ENCODE peak calls at places on chromosomes 12 and 14, in ten cellular contexts. J is mucosa of descending colon, V is neural crest cell, K is G401, U is HTR-8/SVneo, S is T-helper 2 cell, Z is astrocyte of the hippocampus, L is right atrium auricular region, E is HCEC 1CT, D is NCI-H69. H is an unnamed sample.

GRCh38 chr12:2335517-2335916 is 282.7 kb downstream of the CACNA1C start:
- DNase-seq in K (no peak), L (no peak), E (peak; percentile 51), D (peak; percentile 60), J (no peak), Z (no peak), S (no peak), U (no peak), V (no peak), H (peak; percentile 60)

GRCh38 chr14:49194067-49194466 is 392.1 kb downstream of the RPS29 start:
- DNase-seq in S (no peak), L (no peak), Z (peak; percentile 5), V (no peak), U (no peak), J (no peak), D (no peak), K (peak; percentile 34), E (no peak), H (no peak)

GRCh38 chr14:100677925-100678765 is 48.5 kb upstream of the DLK1 start:
- DNase-seq in J (peak; percentile 69), S (no peak), K (no peak), D (peak; percentile 67), U (no peak), V (no peak), L (no peak), Z (peak; percentile 72), E (no peak), H (peak; percentile 68)

GRCh38 chr12:12719496-12719895 is 2.3 kb downstream of the CDKN1B start:
- DNase-seq in S (no peak), J (no peak), K (no peak), U (no peak), E (peak; percentile 34), Z (peak; percentile 57), D (peak; percentile 35), L (no peak), V (no peak), H (peak; percentile 43)

GRCh38 chr14:73942180-73942579 is 7.7 kb downstream of the FAM161B start:
- DNase-seq in S (no peak), D (no peak), U (no peak), V (no peak), Z (no peak), J (no peak), E (no peak), K (no peak), L (no peak), H (no peak)

GRCh38 chr12:49974231-49974675 is 1.5 kb downstream of the AQP6 start:
- DNase-seq in S (no peak), U (no peak), D (peak; percentile 43), Z (peak; percentile 80), J (peak; percentile 59), V (peak; percentile 40), E (peak; percentile 50), L (peak; percentile 70), K (peak; percentile 52), H (peak; percentile 66)

GRCh38 chr12:92059976-92060375 is 85.7 kb downstream of the BTG1 start:
- DNase-seq in U (no peak), K (no peak), E (peak; percentile 90), D (no peak), V (no peak), L (no peak), S (no peak), Z (peak; percentile 47), J (no peak), H (peak; percentile 79)

GRCh38 chr12:118357327-118358007 is 15.2 kb downstream of the TAOK3 start:
- DNase-seq in V (no peak), K (no peak), E (peak; percentile 79), J (peak; percentile 78), U (peak; percentile 44), S (no peak), D (peak; percentile 56), Z (no peak), L (no peak), H (peak; percentile 80)

GRCh38 chr14:56803816-56804535 is 6.3 kb downstream of the OTX2 start:
- DNase-seq in S (no peak), J (no peak), L (no peak), V (no peak), Z (no peak), D (no peak), E (no peak), U (no peak), K (no peak), H (no peak)

GRCh38 chr14:95056476-95056875 is 100.9 kb downstream of the DICER1 start:
- DNase-seq in Z (no peak), J (no peak), S (no peak), K (no peak), V (no peak), E (no peak), L (no peak), U (no peak), D (peak; percentile 92), H (no peak)

GRCh38 chr14:54681819-54682261 is 114.9 kb downstream of the SAMD4A start:
- DNase-seq in K (no peak), E (peak; percentile 83), J (no peak), S (no peak), U (peak; percentile 75), V (no peak), D (no peak), L (no peak), Z (peak; percentile 71), H (peak; percentile 51)

GRCh38 chr12:115001538-115001937 is 317.6 kb upstream of the TBX3 start:
- DNase-seq in S (no peak), U (no peak), J (no peak), L (no peak), D (no peak), E (no peak), Z (no peak), V (no peak), K (no peak), H (no peak)

GRCh38 chr14:105974902-105975301 is 448.5 kb downstream of the TMEM121 start:
- DNase-seq in U (peak; percentile 14), V (no peak), E (no peak), K (peak; percentile 2), Z (no peak), D (peak; percentile 79), J (peak; percentile 31), L (no peak), S (peak; percentile 29), H (no peak)

GRCh38 chr14:69879175-69880047 is at the start of gene SMOC1:
- DNase-seq in Z (peak; percentile 57), L (no peak), D (peak; percentile 97), E (peak; percentile 77), U (peak; percentile 100), K (peak; percentile 38), S (no peak), V (peak; percentile 89), J (peak; percentile 38), H (peak; percentile 76)

GRCh38 chr12:129615001-129615400 is 288.8 kb downstream of the TMEM132D start:
- DNase-seq in S (no peak), K (no peak), D (no peak), V (no peak), Z (peak; percentile 48), E (no peak), J (no peak), L (no peak), U (no peak), H (no peak)

GRCh38 chr12:50614167-50614762 is 109.5 kb downstream of the DIP2B start:
- DNase-seq in E (no peak), V (no peak), S (no peak), D (no peak), L (no peak), Z (peak; percentile 88), K (peak; percentile 62), U (peak; percentile 64), J (no peak), H (peak; percentile 39)

GRCh38 chr14:77031680-77032482 is 3.4 kb upstream of the IRF2BPL start:
- DNase-seq in D (peak; percentile 68), J (peak; percentile 41), E (peak; percentile 58), S (no peak), V (no peak), Z (peak; percentile 75), U (no peak), L (no peak), K (no peak), H (peak; percentile 80)

GRCh38 chr12:3976351-3976938 is 103.2 kb upstream of the PARP11 start:
- DNase-seq in V (no peak), K (no peak), D (no peak), J (no peak), E (no peak), S (no peak), L (no peak), Z (no peak), U (no peak), H (no peak)

GRCh38 chr12:101876861-101877815 is at the start of gene DRAM1:
- DNase-seq in U (peak; percentile 71), L (peak; percentile 92), D (peak; percentile 86), Z (peak; percentile 96), K (peak; percentile 9), J (peak; percentile 90), S (peak; percentile 58), E (peak; percentile 93), V (peak; percentile 63), H (peak; percentile 86)

GRCh38 chr12:1796515-1797010 is 23.8 kb upstream of the LRTM2 start:
- DNase-seq in S (peak; percentile 19), L (peak; percentile 67), V (no peak), D (peak; percentile 44), Z (no peak), U (no peak), K (no peak), E (no peak), J (peak; percentile 60), H (peak; percentile 19)

GRCh38 chr12:24820872-24821271 is 128.0 kb downstream of the BCAT1 start:
- DNase-seq in U (no peak), K (no peak), J (no peak), D (no peak), E (peak; percentile 74), L (no peak), V (no peak), Z (peak; percentile 67), S (no peak), H (peak; percentile 88)

GRCh38 chr12:128784030-128784770 is 39.6 kb downstream of the SLC15A4 start:
- DNase-seq in V (no peak), U (no peak), K (no peak), E (peak; percentile 15), D (no peak), S (no peak), L (no peak), Z (no peak), J (no peak), H (peak; percentile 68)

GRCh38 chr12:3097186-3097804 is 20.1 kb downstream of the TSPAN9 start:
- DNase-seq in Z (peak; percentile 85), E (no peak), K (no peak), D (peak; percentile 77), L (peak; percentile 78), S (no peak), V (no peak), U (peak; percentile 91), J (peak; percentile 73), H (no peak)

GRCh38 chr14:75981426-75981825 is 369 bp downstream of the TGFB3 start:
- DNase-seq in E (no peak), Z (no peak), S (no peak), J (no peak), U (peak; percentile 54), L (no peak), K (no peak), D (peak; percentile 90), V (no peak), H (peak; percentile 22)

GRCh38 chr12:16417058-16417457 is 69.6 kb downstream of the MGST1 start:
- DNase-seq in Z (no peak), J (no peak), U (no peak), D (no peak), E (no peak), S (no peak), K (no peak), V (no peak), L (no peak), H (no peak)

GRCh38 chr12:102503056-102503681 is 22.8 kb upstream of the IGF1 start:
- DNase-seq in D (no peak), J (no peak), U (no peak), V (no peak), L (no peak), K (no peak), Z (no peak), S (no peak), E (no peak), H (no peak)

GRCh38 chr12:1644523-1645438 is 15.8 kb downstream of the WNT5B start:
- DNase-seq in E (no peak), L (peak; percentile 77), S (no peak), V (no peak), K (peak; percentile 97), D (peak; percentile 93), J (peak; percentile 77), Z (peak; percentile 91), U (no peak), H (peak; percentile 81)

GRCh38 chr12:49358548-49359141 is 8.6 kb upstream of the SPATS2 start:
- DNase-seq in S (no peak), K (peak; percentile 79), U (peak; percentile 65), E (peak; percentile 63), V (peak; percentile 57), L (peak; percentile 59), J (peak; percentile 76), D (peak; percentile 82), Z (peak; percentile 85), H (peak; percentile 76)

H was measured in fibroblast of mammary gland.